ENCODE peak calls at places on chromosome 7, in four cellular contexts. T, S, V and O are unnamed samples.

GRCh38 chr7:108630002-108630401 is 60.3 kb downstream of the DNAJB9 start:
- DNase-seq in S (no peak), T (no peak), V (peak), O (no peak)

GRCh38 chr7:50610521-50611277 is 45.5 kb upstream of the DDC start:
- DNase-seq in S (no peak), T (no peak), V (peak), O (peak)

GRCh38 chr7:101216860-101217387 is 457 bp downstream of the PLOD3 start:
- DNase-seq in S (no peak), V (no peak), T (no peak), O (no peak)

GRCh38 chr7:46607176-46607575 is 686.1 kb upstream of the IGFBP3 start:
- DNase-seq in S (no peak), V (no peak), T (no peak), O (no peak)

GRCh38 chr7:64839910-64840309 is 45.7 kb downstream of the ZNF138 start:
- DNase-seq in V (no peak), S (no peak), T (no peak), O (no peak)

GRCh38 chr7:30743371-30744074 is 8.4 kb upstream of the INMT start:
- DNase-seq in T (no peak), V (peak), S (no peak), O (no peak)

GRCh38 chr7:92875719-92876118 is 39.3 kb upstream of the CDK6 start:
- DNase-seq in V (no peak), S (no peak), T (no peak), O (no peak)

GRCh38 chr7:67361150-67361549 is 364.5 kb downstream of the TYW1 start:
- DNase-seq in V (no peak), T (no peak), S (no peak), O (no peak)

GRCh38 chr7:115618676-115619075 is 411.9 kb downstream of the TFEC start:
- DNase-seq in S (no peak), T (no peak), V (no peak), O (peak)

GRCh38 chr7:42678315-42678714 is 233.6 kb downstream of the C7orf25 start:
- DNase-seq in T (no peak), S (no peak), V (peak), O (no peak)

GRCh38 chr7:22355620-22356009 is 1.3 kb downstream of the RAPGEF5 start:
- DNase-seq in T (no peak), V (no peak), S (no peak), O (no peak)

GRCh38 chr7:114842551-114843065 is 79.3 kb upstream of the MDFIC start:
- DNase-seq in T (no peak), S (no peak), V (no peak), O (no peak)

GRCh38 chr7:50142421-50143113 is 49.5 kb upstream of the ZPBP start:
- DNase-seq in S (no peak), T (no peak), V (peak), O (peak)

GRCh38 chr7:133770863-133771492 is 356.2 kb upstream of the LRGUK start:
- DNase-seq in V (peak), T (no peak), S (no peak), O (no peak)

GRCh38 chr7:143487566-143487965 is 9.9 kb downstream of the TAS2R41 start:
- DNase-seq in T (peak), V (peak), S (no peak), O (no peak)

GRCh38 chr7:31860925-31861324 is 173.9 kb downstream of the PPP1R17 start:
- DNase-seq in V (no peak), S (no peak), T (no peak), O (no peak)

GRCh38 chr7:4129481-4130122 is 552.5 kb upstream of the FOXK1 start:
- DNase-seq in S (no peak), V (no peak), T (no peak), O (no peak)

GRCh38 chr7:78673272-78673671 is 780.2 kb downstream of the MAGI2 start:
- DNase-seq in T (no peak), S (no peak), V (no peak), O (no peak)

GRCh38 chr7:158251061-158251965 is 336.3 kb downstream of the PTPRN2 start:
- DNase-seq in S (no peak), T (peak), V (no peak), O (no peak)

GRCh38 chr7:36658603-36659516 is 65.4 kb downstream of the AOAH start:
- DNase-seq in T (no peak), S (no peak), V (peak), O (peak)

GRCh38 chr7:146960747-146961416 is 844.3 kb downstream of the CNTNAP2 start:
- DNase-seq in T (no peak), S (no peak), V (no peak), O (no peak)

GRCh38 chr7:102914585-102914984 is 1.8 kb downstream of the LRRC17 start:
- DNase-seq in S (no peak), T (no peak), V (no peak), O (no peak)

GRCh38 chr7:22361795-22362194 is 4.8 kb upstream of the RAPGEF5 start:
- DNase-seq in T (no peak), V (no peak), S (no peak), O (no peak)

GRCh38 chr7:69864283-69864682 is 266.0 kb downstream of the AUTS2 start:
- DNase-seq in V (peak), T (no peak), S (no peak), O (peak)

GRCh38 chr7:1849351-1849951 is 179.4 kb downstream of the ELFN1 start:
- DNase-seq in T (peak), V (no peak), S (no peak), O (no peak)

GRCh38 chr7:23214938-23215337 is 31.6 kb upstream of the GPNMB start:
- DNase-seq in V (no peak), T (no peak), S (no peak), O (no peak)

GRCh38 chr7:19351756-19352155 is 206.5 kb upstream of the FERD3L start:
- DNase-seq in T (no peak), S (no peak), V (no peak), O (no peak)

GRCh38 chr7:22934473-22935065 is 79.4 kb downstream of the HYCC1 start:
- DNase-seq in S (no peak), V (no peak), T (no peak), O (no peak)

GRCh38 chr7:7830122-7830878 is 111.9 kb upstream of the RPA3 start:
- DNase-seq in T (no peak), S (no peak), V (no peak), O (no peak)

GRCh38 chr7:137961200-137962177 is 40.4 kb downstream of the CREB3L2 start:
- DNase-seq in T (no peak), V (no peak), S (peak), O (no peak)

GRCh38 chr7:136869991-136870798 is 1.7 kb downstream of the CHRM2 start:
- DNase-seq in T (peak), S (no peak), V (no peak), O (no peak)